ENCODE peak calls at places on chromosomes 5 and 9, in four cellular contexts. N, X, U and Q are unnamed samples.

GRCh38 chr5:958701-959571 is 49.7 kb upstream of the NKD2 start:
- DNase-seq in N (peak; percentile 59), X (no peak), U (peak; percentile 17), Q (peak; percentile 97)

GRCh38 chr9:112761912-112762651 is 11.5 kb downstream of the SNX30 start:
- DNase-seq in X (no peak), U (no peak), N (no peak), Q (no peak)

GRCh38 chr9:21559402-21560280 is 77.5 kb upstream of the IFNE start:
- DNase-seq in U (no peak), N (peak; percentile 79), X (no peak), Q (no peak)

GRCh38 chr5:154669402-154669801 is 85.8 kb upstream of the LARP1 start:
- DNase-seq in U (no peak), N (no peak), X (no peak), Q (no peak)

GRCh38 chr9:4620881-4621555 is 41.1 kb upstream of the PLPP6 start:
- DNase-seq in U (no peak), X (no peak), N (no peak), Q (no peak)

GRCh38 chr5:28542968-28543367 is 1504.6 kb upstream of the CDH9 start:
- DNase-seq in N (no peak), X (no peak), U (peak; percentile 26), Q (no peak)

GRCh38 chr9:28365736-28366135 is 792.5 kb upstream of the C9orf72 start:
- DNase-seq in N (no peak), U (no peak), X (no peak), Q (no peak)

GRCh38 chr5:111447099-111447498 is 65.2 kb downstream of the STARD4 start:
- DNase-seq in N (no peak), X (no peak), U (no peak), Q (no peak)

GRCh38 chr5:158953929-158954534 is 145.7 kb downstream of the EBF1 start:
- DNase-seq in X (no peak), N (no peak), U (no peak), Q (no peak)

GRCh38 chr9:135513351-135513846 is 7.8 kb upstream of the LCN1 start:
- DNase-seq in X (no peak), N (peak; percentile 16), U (no peak), Q (peak; percentile 11)

GRCh38 chr5:10304932-10305331 is 2.8 kb downstream of the CMBL start:
- DNase-seq in X (no peak), U (peak; percentile 28), N (no peak), Q (peak; percentile 63)

GRCh38 chr5:171431251-171431777 is 11.9 kb downstream of the FGF18 start:
- DNase-seq in U (no peak), X (no peak), N (no peak), Q (no peak)

GRCh38 chr9:114512337-114512874 is 7.1 kb upstream of the WHRN start:
- DNase-seq in U (no peak), N (no peak), X (no peak), Q (no peak)

GRCh38 chr9:72857632-72858011 is 95.2 kb downstream of the ALDH1A1 start:
- DNase-seq in X (no peak), U (no peak), N (no peak), Q (no peak)

GRCh38 chr5:96942078-96942477 is 6.2 kb downstream of the LNPEP start:
- DNase-seq in U (no peak), N (no peak), X (no peak), Q (no peak)

GRCh38 chr5:169637085-169637855 is at the start of gene DOCK2:
- DNase-seq in X (no peak), N (peak; percentile 58), U (no peak), Q (peak; percentile 53)

GRCh38 chr5:28305891-28306290 is 1267.5 kb upstream of the CDH9 start:
- DNase-seq in X (no peak), N (no peak), U (no peak), Q (no peak)